ENCODE peak calls at places on chromosomes 2 and 18, in nine cellular contexts. S is small intestine; W is adrenal gland; Q is CD8-positive, alpha-beta T cell; R is GM23248; A is hepatocyte; T is neuronal stem cell; H is right cardiac atrium; C is naive thymus-derived CD4-positive, alpha-beta T cell. N is an unnamed sample.

GRCh38 chr2:196592912-196593881 is 46.3 kb upstream of the CCDC150 start:
- DNase-seq in S (peak), W (peak), Q (no peak), R (peak), A (peak), T (peak), H (peak), C (peak), N (peak)

GRCh38 chr2:16249269-16250055 is 309.1 kb downstream of the MYCN start:
- DNase-seq in S (no peak), W (no peak), Q (no peak), R (no peak), A (no peak), T (no peak), H (no peak), C (no peak), N (no peak)

GRCh38 chr18:79333046-79333445 is 62.7 kb upstream of the NFATC1 start:
- DNase-seq in S (no peak), W (no peak), Q (no peak), R (no peak), A (no peak), T (no peak), H (no peak), C (no peak), N (no peak)

GRCh38 chr18:9055185-9055584 is 47.3 kb upstream of the NDUFV2 start:
- DNase-seq in S (no peak), W (no peak), Q (no peak), R (peak), A (no peak), T (no peak), H (no peak), C (no peak), N (no peak)

GRCh38 chr18:74784791-74785190 is 187.1 kb downstream of the ZNF407 start:
- DNase-seq in S (no peak), W (no peak), Q (no peak), R (no peak), A (no peak), T (no peak), H (no peak), C (no peak), N (no peak)

GRCh38 chr2:134570676-134571075 is 148.1 kb downstream of the TMEM163 start:
- DNase-seq in S (no peak), W (no peak), Q (no peak), R (no peak), A (no peak), T (no peak), H (no peak), C (no peak), N (no peak)

GRCh38 chr2:57614988-57615387 is 431.6 kb upstream of the VRK2 start:
- DNase-seq in S (no peak), W (no peak), Q (no peak), R (no peak), A (no peak), T (no peak), H (no peak), C (no peak), N (no peak)

GRCh38 chr2:101841679-101842327 is 144.3 kb downstream of the MAP4K4 start:
- DNase-seq in S (no peak), W (no peak), Q (no peak), R (no peak), A (no peak), T (no peak), H (no peak), C (no peak), N (no peak)

GRCh38 chr2:47033102-47033880 is 117.7 kb upstream of the MCFD2 start:
- DNase-seq in S (no peak), W (no peak), Q (no peak), R (peak), A (no peak), T (no peak), H (no peak), C (no peak), N (no peak)

GRCh38 chr18:21081425-21081824 is 30.2 kb downstream of the ROCK1 start:
- DNase-seq in S (no peak), W (no peak), Q (no peak), R (no peak), A (no peak), T (no peak), H (no peak), C (no peak), N (no peak)

GRCh38 chr2:182020319-182021055 is 34.8 kb downstream of the PPP1R1C start:
- DNase-seq in S (no peak), W (no peak), Q (no peak), R (peak), A (no peak), T (no peak), H (no peak), C (no peak), N (no peak)

GRCh38 chr2:85326406-85326945 is 1.3 kb downstream of the TGOLN2 start:
- DNase-seq in S (peak), W (no peak), Q (peak), R (peak), A (no peak), T (no peak), H (no peak), C (peak), N (no peak)

GRCh38 chr2:101307950-101308431 is 510 bp downstream of the RNF149 start:
- DNase-seq in S (peak), W (peak), Q (peak), R (peak), A (peak), T (no peak), H (peak), C (no peak), N (no peak)

GRCh38 chr2:72414108-72414507 is 266.4 kb upstream of the CYP26B1 start:
- DNase-seq in S (no peak), W (no peak), Q (no peak), R (peak), A (no peak), T (no peak), H (no peak), C (no peak), N (no peak)

GRCh38 chr2:216829533-216829932 is 30.3 kb downstream of the TNP1 start:
- DNase-seq in S (peak), W (peak), Q (no peak), R (peak), A (peak), T (no peak), H (peak), C (no peak), N (no peak)

DNA sequence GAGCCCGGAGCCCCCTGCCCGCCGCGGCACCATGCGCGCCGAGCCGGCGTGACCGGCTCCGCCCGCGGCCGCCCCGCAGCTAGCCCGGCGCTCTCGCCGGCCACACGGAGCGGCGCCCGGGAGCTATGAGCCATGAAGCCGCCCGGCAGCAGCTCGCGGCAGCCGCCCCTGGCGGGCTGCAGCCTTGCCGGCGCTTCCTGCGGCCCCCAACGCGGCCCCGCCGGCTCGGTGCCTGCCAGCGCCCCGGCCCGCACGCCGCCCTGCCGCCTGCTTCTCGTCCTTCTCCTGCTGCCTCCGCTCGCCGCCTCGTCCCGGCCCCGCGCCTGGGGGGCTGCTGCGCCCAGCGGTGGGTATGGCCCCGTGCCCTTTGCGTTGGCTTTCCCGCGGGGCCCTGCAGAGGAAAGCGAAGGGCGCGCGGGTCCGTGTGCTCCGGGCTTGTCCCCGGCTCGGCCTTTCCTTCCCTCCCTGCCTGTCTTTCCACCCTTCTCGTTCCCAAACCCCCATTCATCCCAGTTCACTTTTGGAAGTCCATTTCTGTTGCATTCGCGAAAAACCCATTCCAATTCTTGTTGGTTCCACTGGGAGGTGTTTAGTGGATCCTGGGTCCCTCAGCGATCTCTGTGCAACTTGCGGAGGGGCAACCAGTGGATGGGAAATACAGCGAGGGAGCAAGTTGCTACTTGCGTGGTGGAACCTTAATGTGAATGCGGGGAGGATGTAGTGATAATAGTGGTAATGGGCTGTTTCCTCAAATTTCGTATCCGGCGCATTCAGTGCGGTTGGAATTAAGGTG is 599 bp downstream of the ADAM23 start:
- DNase-seq in S (no peak), W (peak), Q (no peak), R (peak), A (peak), T (peak), H (peak), C (peak), N (no peak)
- H3K4me3 ChIP-seq in S (peak), W (peak), Q (no peak), R (peak), A (peak), T (peak), H (peak), C (no peak), N (peak)

GRCh38 chr2:28683100-28683706 is 68.4 kb upstream of the PPP1CB start:
- DNase-seq in S (peak), W (peak), Q (no peak), R (peak), A (peak), T (no peak), H (peak), C (no peak), N (peak)
- H3K27ac ChIP-seq in S (no peak), W (no peak), Q (no peak), R (no peak), A (peak), T (no peak), H (peak), C (no peak), N (no peak)

DNA sequence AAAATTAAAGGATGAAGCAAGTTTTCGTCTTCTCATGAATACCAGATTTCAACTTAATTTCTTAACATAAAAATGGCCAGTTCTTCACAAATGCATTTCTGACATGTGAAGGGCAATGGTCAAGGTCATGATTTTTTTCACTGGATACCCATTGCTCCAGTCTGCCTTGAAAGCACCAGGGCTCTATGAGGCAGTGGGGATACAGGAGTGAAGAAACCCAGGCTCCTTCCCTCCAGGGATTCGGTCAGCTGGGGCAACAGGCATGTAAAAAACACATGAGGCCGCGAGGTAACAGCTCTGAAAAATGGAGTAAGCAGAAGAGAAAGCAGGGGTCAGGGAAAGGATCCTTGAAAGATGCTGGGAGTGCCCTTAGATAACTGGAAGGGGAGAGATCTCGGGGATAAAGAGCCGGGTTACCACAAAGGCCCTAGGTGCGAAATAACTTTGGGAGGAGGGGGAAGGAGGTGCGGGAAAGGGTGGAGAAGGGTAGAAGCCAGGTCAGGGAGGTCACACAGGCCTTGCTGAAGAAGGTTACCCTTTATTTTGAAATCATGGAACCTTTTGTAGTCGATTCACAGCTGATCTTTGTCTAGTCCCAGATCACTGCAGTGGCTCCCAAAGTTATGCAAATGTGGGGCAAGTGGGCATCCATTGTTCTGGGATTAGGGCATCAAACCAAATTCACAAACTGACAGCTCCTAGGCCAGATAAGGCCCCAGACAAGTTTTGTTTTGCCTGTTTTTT is 5.2 kb upstream of the SPRED2 start:
- DNase-seq in S (no peak), W (no peak), Q (no peak), R (no peak), A (no peak), T (peak), H (no peak), C (no peak), N (no peak)
- H3K4me3 ChIP-seq in S (no peak), W (peak), Q (no peak), R (peak), A (peak), T (peak), H (no peak), C (no peak), N (no peak)

GRCh38 chr2:132267372-132267771 is 105.6 kb upstream of the ANKRD30BL start:
- DNase-seq in S (peak), W (no peak), Q (no peak), R (no peak), A (no peak), T (no peak), H (no peak), C (no peak), N (no peak)
- H3K27ac ChIP-seq in S (no peak), W (no peak), Q (no peak), R (no peak), A (peak), T (peak), H (no peak), C (no peak), N (no peak)

GRCh38 chr2:50039445-50039844 is 885.1 kb upstream of the FSHR start:
- DNase-seq in S (no peak), W (no peak), Q (no peak), R (no peak), A (no peak), T (no peak), H (no peak), C (no peak), N (no peak)
- H3K4me3 ChIP-seq in S (no peak), W (no peak), Q (no peak), R (no peak), A (no peak), T (no peak), H (no peak), C (no peak), N (no peak)

DNA sequence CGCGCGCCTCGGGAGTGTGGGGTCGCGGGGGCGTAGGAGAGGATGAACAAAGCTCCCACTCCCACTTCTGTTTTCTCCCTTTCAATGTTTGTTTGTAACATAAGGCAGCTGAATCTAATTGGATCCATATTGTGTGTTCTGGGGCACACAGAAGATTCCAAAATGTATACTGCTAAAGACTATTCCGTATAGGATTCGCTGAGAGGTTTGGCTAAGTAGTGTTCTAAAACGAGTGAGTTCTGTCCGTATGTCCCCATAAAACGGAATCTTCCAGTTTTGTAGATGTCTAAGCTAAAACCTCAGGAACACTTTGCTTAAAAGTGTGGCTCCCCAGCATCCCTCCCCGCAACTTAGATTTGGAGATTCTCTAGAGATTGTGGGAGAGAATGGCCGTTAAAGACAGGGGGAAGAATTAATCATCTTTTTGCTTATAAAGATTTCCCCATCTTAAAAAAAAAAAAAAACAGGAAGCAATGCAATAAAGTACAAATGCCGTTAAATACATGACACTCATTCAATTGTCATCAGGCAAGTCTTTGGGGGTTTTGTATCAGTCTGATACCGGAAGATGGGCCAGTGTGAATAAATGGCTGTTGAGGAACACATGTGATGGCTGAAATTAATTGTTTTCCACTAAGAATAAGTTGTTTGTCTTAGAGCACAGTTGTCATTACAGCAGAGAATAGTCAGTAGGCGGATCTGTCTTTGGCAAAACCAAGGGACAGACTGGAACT is 1.5 kb downstream of the EMILIN2 start:
- DNase-seq in S (no peak), W (no peak), Q (no peak), R (peak), A (no peak), T (peak), H (no peak), C (no peak), N (no peak)
- H3K27ac ChIP-seq in S (no peak), W (no peak), Q (no peak), R (peak), A (peak), T (no peak), H (no peak), C (no peak), N (no peak)

N was measured in iPS DF 6.9.